ENCODE peak calls at places on chromosomes 13 and 19, in four cellular contexts. G is activated CD8-positive, alpha-beta memory T cell treated with anti-CD3 and anti-CD28 coated beads for 1 hour; Z is CD4-positive, CD25-positive, alpha-beta regulatory T cell; B is T-cell. Y is an unnamed sample.

GRCh38 chr13:23709521-23709920 is 139.3 kb downstream of the TNFRSF19 start:
- DNase-seq in B (no peak), G (no peak), Z (no peak), Y (peak; percentile 50)

GRCh38 chr19:748274-748598 is 2.7 kb upstream of the MISP start:
- DNase-seq in Z (no peak), G (no peak), B (no peak), Y (no peak)

GRCh38 chr13:62356977-62357376 is 941.3 kb upstream of the PCDH20 start:
- DNase-seq in Z (no peak), B (no peak), G (no peak), Y (no peak)

GRCh38 chr13:43675577-43675976 is 111.2 kb downstream of the ENOX1 start:
- DNase-seq in Z (no peak), B (no peak), G (no peak), Y (no peak)

GRCh38 chr13:39910833-39911232 is 255.4 kb downstream of the COG6 start:
- DNase-seq in Z (no peak), G (no peak), B (no peak), Y (no peak)

GRCh38 chr13:42883771-42884170 is 102.4 kb downstream of the FAM216B start:
- DNase-seq in G (no peak), B (no peak), Z (no peak), Y (peak; percentile 48)

GRCh38 chr19:17260842-17261325 is 3.7 kb downstream of the USHBP1 start:
- DNase-seq in B (peak; percentile 84), Z (peak; percentile 87), G (peak; percentile 73), Y (peak; percentile 90)

GRCh38 chr19:35673121-35673804 is 6.9 kb downstream of the UPK1A start:
- DNase-seq in Z (no peak), B (peak; percentile 8), G (no peak), Y (peak; percentile 92)